ENCODE peak calls at places on chromosomes 7 and 10, in eight cellular contexts. J, C, Q, V, R, F, E and T are unnamed samples.
A peak's percentile ranks its signal among the peaks of the same experiment; 100 is the strongest.

GRCh38 chr10:33353853-33354252 is 19.4 kb upstream of the NRP1 start:
- DNase-seq in J (no peak), C (no peak), Q (no peak), V (no peak), R (no peak), F (no peak), E (no peak), T (no peak)

GRCh38 chr7:67341153-67341768 is 344.6 kb downstream of the TYW1 start:
- DNase-seq in J (no peak), C (no peak), Q (no peak), V (no peak), R (no peak), F (no peak), E (no peak), T (no peak)

GRCh38 chr10:86314616-86315520 is 51.7 kb downstream of the GRID1 start:
- DNase-seq in J (no peak), C (no peak), Q (no peak), V (no peak), R (no peak), F (no peak), E (no peak), T (no peak)

GRCh38 chr10:104784452-104784851 is 143.4 kb downstream of the SORCS3 start:
- DNase-seq in J (no peak), C (no peak), Q (no peak), V (no peak), R (no peak), F (no peak), E (no peak), T (no peak)

GRCh38 chr10:97336942-97337719 is 2.6 kb upstream of the FRAT2 start:
- DNase-seq in J (no peak), C (no peak), Q (no peak), V (peak; percentile 48), R (no peak), F (no peak), E (no peak), T (no peak)

GRCh38 chr7:66255533-66256100 is 50.5 kb downstream of the TPST1 start:
- DNase-seq in J (no peak), C (no peak), Q (no peak), V (no peak), R (peak; percentile 9), F (no peak), E (peak; percentile 70), T (no peak)

GRCh38 chr10:59847326-59847725 is 59.0 kb downstream of the CCDC6 start:
- DNase-seq in J (no peak), C (no peak), Q (no peak), V (no peak), R (no peak), F (no peak), E (no peak), T (no peak)

GRCh38 chr7:150324366-150324961 is 1.1 kb upstream of the ACTR3C start:
- DNase-seq in J (no peak), C (no peak), Q (no peak), V (no peak), R (peak; percentile 21), F (no peak), E (peak; percentile 24), T (no peak)

GRCh38 chr10:102413053-102413705 is 5.4 kb downstream of the PSD start:
- DNase-seq in J (peak; percentile 65), C (no peak), Q (no peak), V (peak; percentile 71), R (peak; percentile 45), F (peak; percentile 72), E (no peak), T (peak; percentile 74)

GRCh38 chr10:13651969-13652720 is 65.4 kb downstream of the PRPF18 start:
- DNase-seq in J (no peak), C (no peak), Q (no peak), V (no peak), R (no peak), F (no peak), E (no peak), T (no peak)

GRCh38 chr7:12323415-12323814 is 80.2 kb downstream of the VWDE start:
- DNase-seq in J (no peak), C (no peak), Q (no peak), V (no peak), R (no peak), F (no peak), E (no peak), T (no peak)

GRCh38 chr7:7112868-7113267 is 69.5 kb upstream of the C1GALT1 start:
- DNase-seq in J (no peak), C (no peak), Q (no peak), V (no peak), R (no peak), F (no peak), E (no peak), T (no peak)